ENCODE peak calls at places on chromosomes 5 and 9, in five cellular contexts. I, C, K, W and A are unnamed samples. For H3K36me3, the result is how much of the 10 kb centered on the place peaks cover.

GRCh38 chr5:54944364-54944763 is 41.0 kb downstream of the ESM1 start:
- DNase-seq in K (no peak), W (no peak), C (peak), I (peak), A (peak)

GRCh38 chr5:167049043-167049663 is 1242.3 kb upstream of the WWC1 start:
- DNase-seq in K (peak), I (peak), W (no peak), C (peak), A (peak)

GRCh38 chr9:127344373-127344995 is 52.5 kb upstream of the SLC2A8 start:
- DNase-seq in W (no peak), I (no peak), K (no peak), C (no peak), A (no peak)

GRCh38 chr5:114360816-114361723 is 800 bp upstream of the KCNN2 start:
- DNase-seq in C (no peak), I (peak), W (no peak), K (peak), A (peak)

GRCh38 chr5:131630208-131630962 is 4.6 kb downstream of the RAPGEF6 start:
- DNase-seq in C (peak), K (no peak), I (no peak), W (no peak), A (no peak)

GRCh38 chr9:69900406-69900805 is 79.8 kb downstream of the CFAP95 start:
- DNase-seq in W (no peak), K (no peak), C (no peak), I (no peak), A (no peak)

GRCh38 chr9:89701221-89701798 is 96.5 kb downstream of the GADD45G start:
- DNase-seq in W (no peak), I (no peak), K (no peak), C (no peak), A (no peak)

GRCh38 chr5:133360693-133361479 is 251.5 kb downstream of the FSTL4 start:
- DNase-seq in K (no peak), I (peak), C (no peak), W (no peak), A (no peak)

GRCh38 chr9:3151672-3152576 is 308.0 kb upstream of the PUM3 start:
- DNase-seq in W (no peak), C (no peak), I (no peak), K (no peak), A (no peak)

GRCh38 chr5:150065346-150065745 is 21.0 kb downstream of the CSF1R start:
- DNase-seq in C (no peak), W (no peak), I (no peak), K (no peak), A (no peak)

GRCh38 chr5:80654054-80654390 is 430 bp upstream of the MSH3 start:
- DNase-seq in W (no peak), I (no peak), C (peak), K (peak), A (peak)

GRCh38 chr9:27714388-27714787 is 141.1 kb upstream of the C9orf72 start:
- DNase-seq in C (no peak), I (no peak), W (no peak), K (no peak), A (no peak)

GRCh38 chr5:76363385-76364261 is 39.5 kb upstream of the IQGAP2 start:
- DNase-seq in W (no peak), C (no peak), K (peak), I (peak), A (peak)
- TF ChIP-seq CTCF in W (no peak), C (no peak), K (no peak), I (no peak), A (no peak)

DNA sequence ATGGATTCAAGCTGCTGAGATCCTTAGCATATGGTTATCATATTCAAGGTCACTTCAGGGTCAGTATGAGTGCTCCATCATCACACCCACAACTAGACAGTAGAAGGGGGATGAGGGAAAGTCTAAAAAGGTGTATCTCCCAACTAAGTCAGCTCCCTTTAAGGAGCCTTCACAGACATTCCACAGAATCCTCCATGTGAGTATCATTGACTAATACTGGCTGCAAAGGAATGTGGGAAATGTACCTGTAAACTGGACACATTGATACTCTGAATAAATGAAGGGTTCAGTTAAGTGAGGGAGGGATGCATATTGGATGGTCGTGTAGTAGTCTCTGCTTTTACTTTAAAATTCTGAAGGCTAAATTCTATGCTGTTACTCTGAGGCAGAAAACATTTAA is 330.7 kb downstream of the LRRC70 start:
- DNase-seq in I (no peak), K (no peak), C (no peak), W (no peak), A (no peak)
- H3K4me3 ChIP-seq in I (no peak), K (no peak), C (no peak), W (no peak), A (no peak)

GRCh38 chr9:20988916-20989315 is 42.5 kb downstream of the HACD4 start:
- DNase-seq in W (no peak), I (no peak), K (no peak), C (no peak), A (no peak)

GRCh38 chr9:20987521-20987920 is 43.9 kb downstream of the HACD4 start:
- DNase-seq in W (no peak), K (no peak), I (no peak), C (no peak), A (no peak)

GRCh38 chr9:20988061-20988460 is 43.4 kb downstream of the HACD4 start:
- DNase-seq in W (no peak), I (no peak), K (no peak), C (no peak), A (no peak)

GRCh38 chr9:20984471-20984870 is 47.0 kb downstream of the HACD4 start:
- DNase-seq in C (no peak), W (peak), I (no peak), K (no peak), A (no peak)

GRCh38 chr9:20985851-20986600 is 45.4 kb downstream of the HACD4 start:
- DNase-seq in W (no peak), I (no peak), K (no peak), C (no peak), A (no peak)
- H3K36me3 ChIP-seq in W (under half), I (under half), K (under half), C (under half), A (under half)

DNA sequence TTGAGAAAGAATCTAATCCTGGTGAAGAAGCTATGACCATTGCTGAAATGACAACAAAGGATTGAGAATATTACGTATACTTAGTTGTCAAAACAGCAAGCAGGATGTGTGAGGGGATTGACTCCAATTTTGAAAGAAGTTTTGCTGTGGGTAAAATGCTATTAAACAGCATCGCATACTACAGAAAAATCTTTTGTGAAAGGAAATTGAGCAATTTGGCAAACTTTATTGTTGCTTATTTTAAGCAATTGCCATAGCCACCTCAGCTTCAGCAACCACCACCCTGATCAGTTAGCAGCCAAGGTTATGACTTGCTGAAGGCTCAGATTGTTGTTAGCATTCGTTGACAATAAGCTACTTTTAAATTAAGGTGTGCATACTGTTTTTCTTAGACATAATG is 22.5 kb upstream of the ARL14EPL start:
- DNase-seq in I (no peak), W (no peak), C (no peak), K (no peak), A (no peak)
- TF ChIP-seq CTCF in I (no peak), W (no peak), C (no peak), K (no peak), A (no peak)

DNA sequence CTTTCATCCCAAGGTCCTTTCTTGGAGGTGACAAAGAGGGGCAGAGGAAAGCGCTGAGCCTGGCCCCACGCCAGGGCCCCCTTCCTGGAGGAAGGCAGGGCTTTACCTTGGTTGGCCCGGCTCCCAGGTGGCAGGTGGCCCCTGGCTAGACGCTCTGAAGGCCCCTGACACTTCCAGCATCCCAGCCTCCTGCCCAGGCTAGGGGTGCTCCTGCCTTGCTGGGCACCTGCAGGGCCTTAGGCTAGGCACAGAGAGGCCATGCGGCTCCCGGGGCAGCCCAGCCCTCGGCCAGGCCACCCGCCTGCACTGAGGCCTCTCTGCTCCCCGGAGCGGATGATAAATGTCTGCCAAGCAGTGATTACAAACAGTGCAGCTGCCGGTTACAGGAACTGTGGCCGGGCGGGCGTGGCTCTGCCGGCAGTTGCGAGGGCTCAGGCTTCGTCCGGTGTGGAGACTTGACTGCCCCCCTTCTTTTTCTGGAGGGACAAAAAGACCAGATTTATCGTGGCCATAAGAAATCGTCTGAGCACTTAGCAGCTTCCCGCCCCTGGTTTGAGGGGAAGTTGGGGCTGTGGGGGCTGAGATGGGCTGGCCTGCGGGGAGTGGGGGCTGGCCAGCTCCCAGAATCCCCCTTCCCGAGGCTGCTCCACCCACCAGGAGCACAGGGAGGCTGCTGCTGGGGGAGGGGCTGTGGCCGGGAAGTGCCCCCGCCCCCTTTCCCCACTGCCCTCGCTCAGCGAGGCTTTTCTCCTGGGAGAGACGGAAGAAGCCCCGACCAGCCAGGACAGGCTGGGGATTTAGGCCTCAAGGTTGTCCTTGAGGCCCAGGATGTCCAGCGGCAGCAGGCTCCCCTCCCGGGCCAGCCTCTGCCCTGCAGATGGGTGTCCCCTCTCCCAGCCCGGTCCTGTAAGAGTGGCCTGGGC is 31.6 kb upstream of the UBAC1 start:
- DNase-seq in C (peak), K (peak), W (peak), I (peak), A (peak)
- H3K4me3 ChIP-seq in C (no peak), K (peak), W (peak), I (peak), A (no peak)

GRCh38 chr5:175493260-175493659 is 14.9 kb downstream of the SFXN1 start:
- DNase-seq in K (no peak), C (no peak), W (no peak), I (no peak), A (no peak)
- H3K36me3 ChIP-seq in K (under half), C (under half), W (under half), I (under half), A (under half)

DNA sequence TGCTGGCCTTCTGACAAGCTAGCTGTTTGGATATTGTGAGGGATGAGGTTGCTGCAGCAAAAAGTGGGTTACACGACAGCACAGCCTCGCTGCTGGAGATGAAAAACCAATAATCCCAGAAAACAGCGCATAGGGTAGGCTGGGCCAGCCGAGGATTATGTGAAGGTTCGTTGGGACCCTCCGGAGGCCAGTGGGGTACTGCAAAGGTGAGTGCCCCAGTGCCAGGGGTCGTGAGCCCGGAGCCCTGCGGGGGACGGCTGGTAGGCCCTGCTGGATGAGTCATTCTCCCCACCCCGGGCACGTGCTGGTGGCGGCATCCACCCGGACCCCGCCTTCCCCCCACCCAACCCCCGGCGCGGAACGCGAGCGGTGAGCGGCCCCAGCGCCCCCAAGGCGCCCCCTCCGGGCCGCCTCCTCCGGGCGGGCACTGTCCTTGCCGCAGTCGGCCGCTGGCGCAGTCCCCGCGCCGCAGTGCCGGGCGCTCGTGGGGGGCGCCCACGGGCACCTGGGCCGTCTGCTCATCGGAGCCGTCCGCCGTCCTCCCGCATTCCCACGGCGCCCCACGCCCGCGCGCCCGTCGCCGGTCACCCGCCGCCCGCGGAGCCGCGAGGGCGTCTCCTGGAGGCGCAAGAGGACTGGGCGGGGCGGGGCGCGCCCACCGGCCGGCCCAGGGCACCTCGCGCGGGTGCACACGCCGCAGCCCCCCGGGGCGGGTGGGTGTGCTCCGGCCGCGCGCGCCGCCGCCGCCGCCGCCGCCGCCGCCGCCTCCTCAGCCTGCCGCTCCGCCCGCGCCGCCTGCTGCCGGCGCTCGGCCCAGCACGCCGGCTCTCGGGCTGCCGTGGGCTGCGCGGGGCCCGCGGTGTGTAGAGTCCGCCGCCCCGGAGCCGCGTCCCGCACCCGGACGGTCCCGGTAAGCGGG is at the start of gene PHF24:
- DNase-seq in I (peak), W (no peak), C (no peak), K (no peak), A (no peak)
- TF ChIP-seq CTCF in I (no peak), W (no peak), C (no peak), K (no peak), A (no peak)